ENCODE peak calls at places on chromosomes 6 and 20, in eight cellular contexts. Q, A, M, D, I, V, W and C are unnamed samples.

GRCh38 chr20:47027042-47027441 is 132.4 kb downstream of the EYA2 start:
- DNase-seq in Q (no peak), A (no peak), M (no peak), D (no peak), I (no peak), V (no peak), W (no peak), C (no peak)

GRCh38 chr6:126607281-126607680 is 267.4 kb downstream of the CENPW start:
- DNase-seq in Q (no peak), A (no peak), M (no peak), D (no peak), I (no peak), V (no peak), W (no peak), C (no peak)

GRCh38 chr6:5597413-5597812 is 336.1 kb downstream of the FARS2 start:
- DNase-seq in Q (no peak), A (no peak), M (no peak), D (no peak), I (no peak), V (no peak), W (no peak), C (no peak)

GRCh38 chr6:7249946-7250643 is 62.9 kb downstream of the SSR1 start:
- DNase-seq in Q (no peak), A (no peak), M (no peak), D (no peak), I (no peak), V (no peak), W (no peak), C (no peak)

GRCh38 chr6:45209762-45210161 is 118.4 kb upstream of the RUNX2 start:
- DNase-seq in Q (no peak), A (no peak), M (no peak), D (no peak), I (no peak), V (no peak), W (no peak), C (no peak)

GRCh38 chr6:34284563-34285545 is 36.0 kb upstream of the SMIM29 start:
- DNase-seq in Q (peak; percentile 89), A (no peak), M (peak; percentile 6), D (no peak), I (no peak), V (no peak), W (peak; percentile 74), C (no peak)

GRCh38 chr6:84853901-84854300 is 89.5 kb upstream of the TBX18 start:
- DNase-seq in Q (peak; percentile 40), A (no peak), M (no peak), D (no peak), I (no peak), V (no peak), W (no peak), C (no peak)

GRCh38 chr6:166008441-166009369 is 158.9 kb downstream of the TBXT start:
- DNase-seq in Q (peak; percentile 69), A (no peak), M (peak; percentile 26), D (peak; percentile 3), I (no peak), V (no peak), W (peak; percentile 46), C (no peak)

GRCh38 chr6:56073761-56074160 is 173.6 kb downstream of the COL21A1 start:
- DNase-seq in Q (peak; percentile 44), A (no peak), M (no peak), D (no peak), I (no peak), V (no peak), W (no peak), C (no peak)

GRCh38 chr6:113050979-113051378 is 703.8 kb downstream of the RFPL4B start:
- DNase-seq in Q (no peak), A (no peak), M (peak; percentile 26), D (no peak), I (no peak), V (no peak), W (no peak), C (no peak)

GRCh38 chr6:168179133-168179532 is 100.1 kb upstream of the FRMD1 start:
- DNase-seq in Q (no peak), A (no peak), M (no peak), D (no peak), I (no peak), V (no peak), W (no peak), C (no peak)

GRCh38 chr20:60352017-60352416 is 393.8 kb downstream of the CDH26 start:
- DNase-seq in Q (no peak), A (no peak), M (no peak), D (no peak), I (no peak), V (no peak), W (no peak), C (no peak)

GRCh38 chr6:100620085-100620484 is 155.4 kb upstream of the SIM1 start:
- DNase-seq in Q (peak; percentile 95), A (no peak), M (no peak), D (no peak), I (peak; percentile 68), V (no peak), W (peak; percentile 11), C (peak; percentile 83)

GRCh38 chr6:41399424-41399823 is 64.0 kb downstream of the NCR2 start:
- DNase-seq in Q (no peak), A (no peak), M (no peak), D (no peak), I (no peak), V (no peak), W (no peak), C (no peak)

GRCh38 chr6:113447088-113447831 is 409.9 kb upstream of the MARCKS start:
- DNase-seq in Q (peak; percentile 96), A (no peak), M (no peak), D (peak; percentile 65), I (peak; percentile 64), V (no peak), W (peak; percentile 72), C (peak; percentile 74)

GRCh38 chr6:53103993-53104675 is 38.9 kb downstream of the FBXO9 start:
- DNase-seq in Q (no peak), A (no peak), M (no peak), D (peak; percentile 17), I (peak; percentile 38), V (no peak), W (no peak), C (peak; percentile 22)

GRCh38 chr6:88869263-88870023 is 94.0 kb downstream of the RNGTT start:
- DNase-seq in Q (peak; percentile 70), A (no peak), M (no peak), D (no peak), I (peak; percentile 5), V (no peak), W (no peak), C (peak; percentile 9)

GRCh38 chr6:147077251-147077650 is 127.0 kb upstream of the STXBP5 start:
- DNase-seq in Q (no peak), A (no peak), M (no peak), D (no peak), I (no peak), V (no peak), W (no peak), C (no peak)

GRCh38 chr6:134539865-134540323 is 222.0 kb upstream of the SGK1 start:
- DNase-seq in Q (peak; percentile 37), A (no peak), M (no peak), D (no peak), I (peak; percentile 21), V (no peak), W (peak; percentile 8), C (no peak)

GRCh38 chr6:158519354-158519753 is 40.5 kb upstream of the TMEM181 start:
- DNase-seq in Q (no peak), A (no peak), M (no peak), D (no peak), I (no peak), V (no peak), W (no peak), C (no peak)

GRCh38 chr6:169959129-169960002 is 207.9 kb downstream of the ERMARD start:
- DNase-seq in Q (no peak), A (no peak), M (no peak), D (no peak), I (no peak), V (no peak), W (no peak), C (no peak)

GRCh38 chr20:24488064-24488799 is 18.8 kb downstream of the SYNDIG1 start:
- DNase-seq in Q (no peak), A (no peak), M (no peak), D (no peak), I (no peak), V (no peak), W (no peak), C (no peak)

GRCh38 chr6:6004147-6004995 is 2.4 kb downstream of the NRN1 start:
- DNase-seq in Q (no peak), A (no peak), M (peak; percentile 19), D (no peak), I (no peak), V (no peak), W (peak; percentile 25), C (no peak)

GRCh38 chr20:39822667-39823066 is 860.5 kb downstream of the DHX35 start:
- DNase-seq in Q (peak; percentile 9), A (no peak), M (no peak), D (peak; percentile 42), I (peak; percentile 46), V (no peak), W (peak; percentile 40), C (peak; percentile 31)

GRCh38 chr6:32416031-32416430 is 9.1 kb upstream of the BTNL2 start:
- DNase-seq in Q (no peak), A (no peak), M (no peak), D (no peak), I (no peak), V (no peak), W (no peak), C (no peak)

GRCh38 chr20:18847226-18847625 is 33.6 kb downstream of the SCP2D1 start:
- DNase-seq in Q (no peak), A (no peak), M (no peak), D (no peak), I (no peak), V (no peak), W (no peak), C (no peak)

GRCh38 chr6:144659202-144659731 is 374.1 kb downstream of the UTRN start:
- DNase-seq in Q (peak; percentile 68), A (no peak), M (peak; percentile 20), D (peak; percentile 50), I (no peak), V (no peak), W (no peak), C (peak; percentile 46)

GRCh38 chr20:38270869-38271608 is 10.5 kb upstream of the KIAA1755 start:
- DNase-seq in Q (peak; percentile 98), A (no peak), M (no peak), D (peak; percentile 81), I (peak; percentile 92), V (no peak), W (peak; percentile 90), C (peak; percentile 65)

GRCh38 chr6:52049252-52050050 is 38.0 kb downstream of the PKHD1 start:
- DNase-seq in Q (peak; percentile 42), A (no peak), M (peak; percentile 18), D (peak; percentile 64), I (peak; percentile 30), V (no peak), W (peak; percentile 70), C (peak; percentile 31)

GRCh38 chr6:78909391-78909790 is 42.0 kb downstream of the IRAK1BP1 start:
- DNase-seq in Q (peak; percentile 81), A (no peak), M (no peak), D (no peak), I (no peak), V (no peak), W (peak; percentile 74), C (no peak)

GRCh38 chr6:63351995-63352586 is 32.3 kb upstream of the LGSN start:
- DNase-seq in Q (peak; percentile 68), A (no peak), M (no peak), D (peak; percentile 19), I (peak; percentile 47), V (no peak), W (peak; percentile 46), C (no peak)

GRCh38 chr6:113328886-113329381 is 528.2 kb upstream of the MARCKS start:
- DNase-seq in Q (peak; percentile 35), A (no peak), M (peak; percentile 5), D (no peak), I (no peak), V (no peak), W (peak; percentile 17), C (no peak)

GRCh38 chr20:20229595-20229994 is 138.3 kb upstream of the INSM1 start:
- DNase-seq in Q (no peak), A (no peak), M (no peak), D (peak; percentile 26), I (peak; percentile 73), V (no peak), W (no peak), C (no peak)

GRCh38 chr6:145110109-145110508 is 625.2 kb downstream of the EPM2A start:
- DNase-seq in Q (no peak), A (no peak), M (no peak), D (no peak), I (peak; percentile 13), V (no peak), W (no peak), C (no peak)